ENCODE peak calls at places on chromosomes 5 and 9, in seven cellular contexts. N is foreskin fibroblast, C is GM12864, H is IMR-90, U is AG04449, I is lower lobe of right lung, T is LNCaP clone FGC. O is an unnamed sample.

GRCh38 chr5:117262607-117263131 is 688.0 kb upstream of the SEMA6A start:
- DNase-seq in N (no peak), C (no peak), H (no peak), U (no peak), I (no peak), T (no peak), O (no peak)

GRCh38 chr5:76050131-76050530 is 33.1 kb upstream of the SV2C start:
- DNase-seq in N (no peak), C (no peak), H (no peak), U (no peak), I (no peak), T (no peak), O (no peak)

GRCh38 chr9:38423939-38424843 is at the start of gene IGFBPL1:
- DNase-seq in N (peak; percentile 46), C (no peak), H (no peak), U (no peak), I (no peak), T (no peak), O (peak; percentile 15)

GRCh38 chr5:169805527-169805934 is 168.5 kb downstream of the DOCK2 start:
- DNase-seq in N (no peak), C (peak; percentile 88), H (peak; percentile 61), U (no peak), I (no peak), T (no peak), O (peak; percentile 95)

GRCh38 chr5:176995896-176996767 is 10.4 kb downstream of the UIMC1 start:
- DNase-seq in N (peak; percentile 77), C (no peak), H (peak; percentile 79), U (peak; percentile 51), I (no peak), T (no peak), O (peak; percentile 46)

GRCh38 chr9:17075758-17076485 is 58.9 kb upstream of the CNTLN start:
- DNase-seq in N (peak; percentile 28), C (no peak), H (no peak), U (no peak), I (no peak), T (no peak), O (no peak)

GRCh38 chr5:177005619-177006264 is 837 bp downstream of the UIMC1 start:
- DNase-seq in N (peak; percentile 90), C (no peak), H (peak; percentile 62), U (no peak), I (peak; percentile 86), T (peak; percentile 27), O (peak; percentile 79)

GRCh38 chr9:136923881-136924280 is 20.7 kb downstream of the FBXW5 start:
- DNase-seq in N (no peak), C (no peak), H (no peak), U (no peak), I (no peak), T (no peak), O (no peak)

GRCh38 chr5:98349251-98349989 is 424.0 kb upstream of the RGMB start:
- DNase-seq in N (peak; percentile 89), C (no peak), H (peak; percentile 86), U (peak; percentile 63), I (no peak), T (no peak), O (peak; percentile 9)

GRCh38 chr5:69083412-69083811 is 10.4 kb upstream of the SLC30A5 start:
- DNase-seq in N (no peak), C (no peak), H (no peak), U (no peak), I (no peak), T (peak; percentile 42), O (no peak)

GRCh38 chr5:148805323-148806290 is 20.8 kb upstream of the ADRB2 start:
- DNase-seq in N (peak; percentile 61), C (peak; percentile 64), H (peak; percentile 64), U (no peak), I (peak; percentile 70), T (no peak), O (peak; percentile 76)

GRCh38 chr5:19734706-19735240 is 253.2 kb downstream of the CDH18 start:
- DNase-seq in N (no peak), C (no peak), H (no peak), U (no peak), I (no peak), T (peak; percentile 38), O (no peak)

GRCh38 chr5:174412374-174412773 is 312.0 kb upstream of the MSX2 start:
- DNase-seq in N (no peak), C (no peak), H (no peak), U (no peak), I (no peak), T (no peak), O (no peak)

GRCh38 chr5:2163940-2164490 is 281.3 kb upstream of the IRX4 start:
- DNase-seq in N (no peak), C (no peak), H (no peak), U (no peak), I (no peak), T (no peak), O (no peak)

GRCh38 chr5:72408602-72409001 is 88.4 kb downstream of the PTCD2 start:
- DNase-seq in N (no peak), C (no peak), H (peak; percentile 17), U (no peak), I (no peak), T (no peak), O (peak; percentile 36)

GRCh38 chr5:157651623-157652376 is 438 bp downstream of the SOX30 start:
- DNase-seq in N (peak; percentile 21), C (peak; percentile 53), H (no peak), U (no peak), I (peak; percentile 84), T (no peak), O (peak; percentile 86)

GRCh38 chr5:86880785-86881492 is 263.2 kb downstream of the COX7C start:
- DNase-seq in N (peak; percentile 80), C (peak; percentile 35), H (peak; percentile 89), U (peak; percentile 64), I (no peak), T (peak; percentile 64), O (peak; percentile 76)

GRCh38 chr5:34012791-34013190 is 4.9 kb upstream of the AMACR start:
- DNase-seq in N (peak; percentile 51), C (no peak), H (peak; percentile 34), U (no peak), I (no peak), T (no peak), O (no peak)

GRCh38 chr5:13212843-13213242 is 731.6 kb downstream of the DNAH5 start:
- DNase-seq in N (no peak), C (no peak), H (no peak), U (no peak), I (no peak), T (no peak), O (no peak)

GRCh38 chr9:123617952-123618678 is 262.1 kb downstream of the CRB2 start:
- DNase-seq in N (no peak), C (no peak), H (no peak), U (no peak), I (no peak), T (no peak), O (no peak)

GRCh38 chr5:9115093-9115492 is 430.8 kb downstream of the SEMA5A start:
- DNase-seq in N (peak; percentile 32), C (no peak), H (no peak), U (no peak), I (no peak), T (no peak), O (no peak)

GRCh38 chr5:122312670-122312988 is 592 bp downstream of the SNCAIP start:
- DNase-seq in N (peak; percentile 59), C (no peak), H (peak; percentile 40), U (no peak), I (no peak), T (no peak), O (no peak)

GRCh38 chr9:38066907-38067610 is 2.0 kb downstream of the SHB start:
- DNase-seq in N (peak; percentile 73), C (no peak), H (no peak), U (no peak), I (peak; percentile 82), T (no peak), O (peak; percentile 54)

GRCh38 chr9:35111006-35111933 is 4.4 kb downstream of the ATOSB start:
- DNase-seq in N (peak; percentile 100), C (peak; percentile 94), H (peak; percentile 99), U (peak; percentile 90), I (peak; percentile 99), T (peak; percentile 95), O (peak; percentile 99)

DNA sequence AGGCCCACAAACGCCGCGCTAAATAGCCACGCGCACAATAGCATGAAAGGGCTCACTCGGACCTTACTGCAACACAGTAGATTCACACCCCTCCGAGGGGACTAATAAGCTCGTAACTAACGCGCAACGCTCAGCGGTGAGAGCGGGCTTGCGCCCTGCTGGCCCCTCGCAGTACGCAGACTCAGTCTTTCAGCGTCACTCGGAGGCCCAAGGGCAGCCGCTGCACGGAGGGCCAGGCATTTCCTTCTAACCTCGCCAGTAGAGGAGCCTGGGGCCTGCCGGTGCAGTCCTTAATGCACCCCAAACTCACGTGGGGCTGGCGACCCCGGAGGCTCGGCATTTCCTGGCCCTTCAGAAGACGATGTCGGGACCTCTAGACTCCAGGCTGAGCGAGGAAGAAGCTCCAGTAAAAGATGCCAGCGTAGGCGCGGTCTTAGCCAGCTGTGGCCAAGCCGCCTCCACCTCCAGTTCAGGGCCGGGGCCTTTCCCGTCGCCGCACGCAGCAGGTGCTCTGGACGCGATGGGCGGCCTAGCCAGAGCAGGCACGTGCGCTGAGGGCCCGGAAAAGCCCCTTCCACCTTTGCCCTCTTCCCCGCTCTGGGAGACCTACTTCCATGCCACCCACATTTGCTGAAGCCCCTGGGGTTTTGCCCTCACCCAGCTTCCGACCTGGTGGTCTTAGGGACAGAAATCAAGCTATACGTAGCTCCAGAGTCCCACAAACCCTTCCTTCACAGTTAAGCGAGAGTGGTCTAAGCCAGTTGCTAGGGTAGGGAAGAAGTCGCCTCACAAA is 38.3 kb upstream of the TIFAB start:
- DNase-seq in N (no peak), C (no peak), H (no peak), U (no peak), I (no peak), T (no peak), O (no peak)
- H3K4me3 ChIP-seq in N (no peak overlapping the region), C (no peak overlapping the region), H (no peak overlapping the region), U (no peak overlapping the region), I (peak overlapping the region; percentile 15), T (no peak overlapping the region), O (no peak overlapping the region)

GRCh38 chr9:111668026-111668573 is 6.7 kb downstream of the GNG10 start:
- DNase-seq in N (no peak), C (no peak), H (no peak), U (no peak), I (no peak), T (no peak), O (no peak)
- TF ChIP-seq CTCF in N (no peak), C (no peak), H (no peak), U (no peak), I (no peak), T (no peak), O (no peak)

GRCh38 chr9:127905788-127906191 is 6.4 kb upstream of the ST6GALNAC6 start:
- DNase-seq in N (no peak), C (no peak), H (no peak), U (no peak), I (peak; percentile 72), T (no peak), O (peak; percentile 75)
- H3K4me3 ChIP-seq in N (no peak overlapping the region), C (peak overlapping the region; percentile 55), H (no peak overlapping the region), U (no peak overlapping the region), I (peak overlapping the region; percentile 27), T (no peak overlapping the region), O (peak overlapping the region; percentile 64)

DNA sequence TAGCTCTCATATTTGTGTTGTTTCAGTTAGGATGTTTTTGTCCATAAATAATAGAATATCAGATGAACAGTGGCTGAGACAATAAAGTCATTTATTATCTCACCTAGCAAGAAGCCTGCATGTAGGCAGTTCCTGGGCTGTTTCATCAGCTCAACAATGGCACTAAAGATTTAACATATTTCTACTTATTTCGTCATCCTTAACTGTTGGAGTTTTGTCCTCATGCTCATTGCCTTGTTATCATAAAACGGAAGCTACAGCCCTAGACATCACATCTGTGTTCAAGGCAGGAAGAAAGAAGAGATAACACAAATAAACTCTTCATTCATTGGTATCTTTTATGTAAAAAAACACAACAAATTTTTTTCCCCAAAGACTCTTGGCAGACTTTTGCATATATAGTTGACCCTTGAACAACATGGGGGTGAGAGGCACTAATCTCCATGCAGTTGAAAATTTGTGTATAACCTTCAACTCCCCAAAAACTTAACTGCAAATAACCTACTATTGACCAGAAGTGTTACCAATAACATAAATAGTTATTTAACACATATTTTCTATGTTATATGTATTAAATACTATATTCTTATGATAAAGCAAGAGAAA is 277.2 kb upstream of the ADRA1B start:
- DNase-seq in N (no peak), C (no peak), H (peak; percentile 4), U (no peak), I (no peak), T (no peak), O (no peak)
- TF ChIP-seq CTCF in N (no peak), C (no peak), H (no peak), U (no peak), I (no peak), T (no peak), O (no peak)

O was measured in GM12865.